ENCODE peak calls at places on chromosomes 7 and 10, in five cellular contexts. One of them, this sample, is unnamed.

GRCh38 chr10:109912335-109913282 is 10.7 kb downstream of the XPNPEP1 start:
- DNase-seq in RWPE1: peak; percentile 89
- DNase-seq in NCI-H1105 treated with DMSO at 0.1 percent for 48 hours: no peak
- DNase-seq in progenitor cell of endocrine pancreas: no peak
- DNase-seq in activated CD4-positive, alpha-beta T cell treated with anti-CD3 and anti-CD28 coated beads, Interleukin-2, amount 50 U/mL, for 24 hours: no peak
- DNase-seq in this sample: no peak

GRCh38 chr7:114439581-114439980 is 25.0 kb downstream of the FOXP2 start:
- DNase-seq in RWPE1: no peak
- DNase-seq in NCI-H1105 treated with DMSO at 0.1 percent for 48 hours: no peak
- DNase-seq in progenitor cell of endocrine pancreas: no peak
- DNase-seq in activated CD4-positive, alpha-beta T cell treated with anti-CD3 and anti-CD28 coated beads, Interleukin-2, amount 50 U/mL, for 24 hours: no peak
- DNase-seq in this sample: no peak

GRCh38 chr7:101678713-101679112 is 49.6 kb upstream of the MYL10 start:
- DNase-seq in RWPE1: no peak
- DNase-seq in NCI-H1105 treated with DMSO at 0.1 percent for 48 hours: no peak
- DNase-seq in progenitor cell of endocrine pancreas: no peak
- DNase-seq in activated CD4-positive, alpha-beta T cell treated with anti-CD3 and anti-CD28 coated beads, Interleukin-2, amount 50 U/mL, for 24 hours: no peak
- DNase-seq in this sample: peak; percentile 85

GRCh38 chr10:323651-324293 is 188.5 kb downstream of the ZMYND11 start:
- DNase-seq in RWPE1: peak; percentile 90
- DNase-seq in NCI-H1105 treated with DMSO at 0.1 percent for 48 hours: no peak
- DNase-seq in progenitor cell of endocrine pancreas: no peak
- DNase-seq in activated CD4-positive, alpha-beta T cell treated with anti-CD3 and anti-CD28 coated beads, Interleukin-2, amount 50 U/mL, for 24 hours: no peak
- DNase-seq in this sample: peak; percentile 96

GRCh38 chr7:38675500-38676106 is 44.4 kb upstream of the AMPH start:
- DNase-seq in RWPE1: no peak
- DNase-seq in NCI-H1105 treated with DMSO at 0.1 percent for 48 hours: no peak
- DNase-seq in progenitor cell of endocrine pancreas: no peak
- DNase-seq in activated CD4-positive, alpha-beta T cell treated with anti-CD3 and anti-CD28 coated beads, Interleukin-2, amount 50 U/mL, for 24 hours: no peak
- DNase-seq in this sample: no peak

GRCh38 chr7:103381280-103382061 is 34.0 kb downstream of the PSMC2 start:
- DNase-seq in RWPE1: no peak
- DNase-seq in NCI-H1105 treated with DMSO at 0.1 percent for 48 hours: no peak
- DNase-seq in progenitor cell of endocrine pancreas: no peak
- DNase-seq in activated CD4-positive, alpha-beta T cell treated with anti-CD3 and anti-CD28 coated beads, Interleukin-2, amount 50 U/mL, for 24 hours: no peak
- DNase-seq in this sample: no peak

GRCh38 chr10:103273026-103273425 is 3.9 kb upstream of the INA start:
- DNase-seq in RWPE1: peak; percentile 95
- DNase-seq in NCI-H1105 treated with DMSO at 0.1 percent for 48 hours: no peak
- DNase-seq in progenitor cell of endocrine pancreas: no peak
- DNase-seq in activated CD4-positive, alpha-beta T cell treated with anti-CD3 and anti-CD28 coated beads, Interleukin-2, amount 50 U/mL, for 24 hours: no peak
- DNase-seq in this sample: peak; percentile 98

GRCh38 chr7:44891791-44892190 is 6.5 kb upstream of the PURB start:
- DNase-seq in RWPE1: no peak
- DNase-seq in NCI-H1105 treated with DMSO at 0.1 percent for 48 hours: no peak
- DNase-seq in progenitor cell of endocrine pancreas: no peak
- DNase-seq in activated CD4-positive, alpha-beta T cell treated with anti-CD3 and anti-CD28 coated beads, Interleukin-2, amount 50 U/mL, for 24 hours: no peak
- DNase-seq in this sample: no peak

GRCh38 chr10:83522881-83523386 is 616.4 kb upstream of the GHITM start:
- DNase-seq in RWPE1: no peak
- DNase-seq in NCI-H1105 treated with DMSO at 0.1 percent for 48 hours: no peak
- DNase-seq in progenitor cell of endocrine pancreas: no peak
- DNase-seq in activated CD4-positive, alpha-beta T cell treated with anti-CD3 and anti-CD28 coated beads, Interleukin-2, amount 50 U/mL, for 24 hours: no peak
- DNase-seq in this sample: peak; percentile 86

GRCh38 chr7:88243345-88243909 is 23.6 kb upstream of the SRI start:
- DNase-seq in RWPE1: peak; percentile 45
- DNase-seq in NCI-H1105 treated with DMSO at 0.1 percent for 48 hours: peak; percentile 68
- DNase-seq in progenitor cell of endocrine pancreas: no peak
- DNase-seq in activated CD4-positive, alpha-beta T cell treated with anti-CD3 and anti-CD28 coated beads, Interleukin-2, amount 50 U/mL, for 24 hours: no peak
- DNase-seq in this sample: no peak

GRCh38 chr10:48496831-48497792 is 107.8 kb downstream of the ARHGAP22 start:
- DNase-seq in RWPE1: peak; percentile 36
- DNase-seq in NCI-H1105 treated with DMSO at 0.1 percent for 48 hours: no peak
- DNase-seq in progenitor cell of endocrine pancreas: no peak
- DNase-seq in activated CD4-positive, alpha-beta T cell treated with anti-CD3 and anti-CD28 coated beads, Interleukin-2, amount 50 U/mL, for 24 hours: no peak
- DNase-seq in this sample: peak; percentile 49

GRCh38 chr10:78540355-78541076 is 506.9 kb downstream of the RPS24 start:
- DNase-seq in RWPE1: no peak
- DNase-seq in NCI-H1105 treated with DMSO at 0.1 percent for 48 hours: no peak
- DNase-seq in progenitor cell of endocrine pancreas: no peak
- DNase-seq in activated CD4-positive, alpha-beta T cell treated with anti-CD3 and anti-CD28 coated beads, Interleukin-2, amount 50 U/mL, for 24 hours: no peak
- DNase-seq in this sample: no peak

GRCh38 chr10:98414932-98415709 is at the start of gene PYROXD2:
- DNase-seq in RWPE1: peak; percentile 99
- DNase-seq in NCI-H1105 treated with DMSO at 0.1 percent for 48 hours: peak; percentile 78
- DNase-seq in progenitor cell of endocrine pancreas: peak; percentile 45
- DNase-seq in activated CD4-positive, alpha-beta T cell treated with anti-CD3 and anti-CD28 coated beads, Interleukin-2, amount 50 U/mL, for 24 hours: no peak
- DNase-seq in this sample: peak; percentile 88

GRCh38 chr7:27221201-27221797 is 21.3 kb upstream of the EVX1 start:
- DNase-seq in RWPE1: peak; percentile 21
- DNase-seq in NCI-H1105 treated with DMSO at 0.1 percent for 48 hours: no peak
- DNase-seq in progenitor cell of endocrine pancreas: no peak
- DNase-seq in activated CD4-positive, alpha-beta T cell treated with anti-CD3 and anti-CD28 coated beads, Interleukin-2, amount 50 U/mL, for 24 hours: no peak
- DNase-seq in this sample: no peak

GRCh38 chr10:62059424-62059913 is 158.0 kb downstream of the ARID5B start:
- DNase-seq in RWPE1: no peak
- DNase-seq in NCI-H1105 treated with DMSO at 0.1 percent for 48 hours: no peak
- DNase-seq in progenitor cell of endocrine pancreas: no peak
- DNase-seq in activated CD4-positive, alpha-beta T cell treated with anti-CD3 and anti-CD28 coated beads, Interleukin-2, amount 50 U/mL, for 24 hours: no peak
- DNase-seq in this sample: peak; percentile 62

GRCh38 chr10:92868557-92868956 is 20.2 kb downstream of the EXOC6 start:
- DNase-seq in RWPE1: no peak
- DNase-seq in NCI-H1105 treated with DMSO at 0.1 percent for 48 hours: no peak
- DNase-seq in progenitor cell of endocrine pancreas: no peak
- DNase-seq in activated CD4-positive, alpha-beta T cell treated with anti-CD3 and anti-CD28 coated beads, Interleukin-2, amount 50 U/mL, for 24 hours: no peak
- DNase-seq in this sample: no peak

GRCh38 chr7:659996-660395 is 66.5 kb upstream of the DNAAF5 start:
- DNase-seq in RWPE1: no peak
- DNase-seq in NCI-H1105 treated with DMSO at 0.1 percent for 48 hours: no peak
- DNase-seq in progenitor cell of endocrine pancreas: no peak
- DNase-seq in activated CD4-positive, alpha-beta T cell treated with anti-CD3 and anti-CD28 coated beads, Interleukin-2, amount 50 U/mL, for 24 hours: no peak
- DNase-seq in this sample: no peak

GRCh38 chr7:80429186-80429585 is 82.7 kb downstream of the GNAT3 start:
- DNase-seq in RWPE1: no peak
- DNase-seq in NCI-H1105 treated with DMSO at 0.1 percent for 48 hours: no peak
- DNase-seq in progenitor cell of endocrine pancreas: no peak
- DNase-seq in activated CD4-positive, alpha-beta T cell treated with anti-CD3 and anti-CD28 coated beads, Interleukin-2, amount 50 U/mL, for 24 hours: no peak
- DNase-seq in this sample: no peak

GRCh38 chr10:81863771-81864170 is 11.2 kb upstream of the NRG3 start:
- DNase-seq in RWPE1: no peak
- DNase-seq in NCI-H1105 treated with DMSO at 0.1 percent for 48 hours: no peak
- DNase-seq in progenitor cell of endocrine pancreas: no peak
- DNase-seq in activated CD4-positive, alpha-beta T cell treated with anti-CD3 and anti-CD28 coated beads, Interleukin-2, amount 50 U/mL, for 24 hours: no peak
- DNase-seq in this sample: no peak

GRCh38 chr10:50622497-50623298 is 1.1 kb downstream of the SGMS1 start:
- DNase-seq in RWPE1: peak; percentile 44
- DNase-seq in NCI-H1105 treated with DMSO at 0.1 percent for 48 hours: peak; percentile 21
- DNase-seq in progenitor cell of endocrine pancreas: peak; percentile 22
- DNase-seq in activated CD4-positive, alpha-beta T cell treated with anti-CD3 and anti-CD28 coated beads, Interleukin-2, amount 50 U/mL, for 24 hours: no peak
- DNase-seq in this sample: no peak

GRCh38 chr10:90916392-90917110 is 4.3 kb downstream of the ANKRD1 start:
- DNase-seq in RWPE1: no peak
- DNase-seq in NCI-H1105 treated with DMSO at 0.1 percent for 48 hours: no peak
- DNase-seq in progenitor cell of endocrine pancreas: no peak
- DNase-seq in activated CD4-positive, alpha-beta T cell treated with anti-CD3 and anti-CD28 coated beads, Interleukin-2, amount 50 U/mL, for 24 hours: no peak
- DNase-seq in this sample: no peak

GRCh38 chr10:96612052-96612830 is 25.4 kb upstream of the TM9SF3 start:
- DNase-seq in RWPE1: no peak
- DNase-seq in NCI-H1105 treated with DMSO at 0.1 percent for 48 hours: peak; percentile 11
- DNase-seq in progenitor cell of endocrine pancreas: no peak
- DNase-seq in activated CD4-positive, alpha-beta T cell treated with anti-CD3 and anti-CD28 coated beads, Interleukin-2, amount 50 U/mL, for 24 hours: no peak
- DNase-seq in this sample: no peak

GRCh38 chr10:125555743-125556142 is 127.2 kb downstream of the TEX36 start:
- DNase-seq in RWPE1: no peak
- DNase-seq in NCI-H1105 treated with DMSO at 0.1 percent for 48 hours: no peak
- DNase-seq in progenitor cell of endocrine pancreas: no peak
- DNase-seq in activated CD4-positive, alpha-beta T cell treated with anti-CD3 and anti-CD28 coated beads, Interleukin-2, amount 50 U/mL, for 24 hours: no peak
- DNase-seq in this sample: no peak

GRCh38 chr7:324011-324410 is 34.0 kb downstream of the FOXL3 start:
- DNase-seq in RWPE1: no peak
- DNase-seq in NCI-H1105 treated with DMSO at 0.1 percent for 48 hours: no peak
- DNase-seq in progenitor cell of endocrine pancreas: no peak
- DNase-seq in activated CD4-positive, alpha-beta T cell treated with anti-CD3 and anti-CD28 coated beads, Interleukin-2, amount 50 U/mL, for 24 hours: no peak
- DNase-seq in this sample: no peak

GRCh38 chr10:70985824-70986336 is 97.5 kb upstream of the PCBD1 start:
- DNase-seq in RWPE1: no peak
- DNase-seq in NCI-H1105 treated with DMSO at 0.1 percent for 48 hours: peak; percentile 37
- DNase-seq in progenitor cell of endocrine pancreas: no peak
- DNase-seq in activated CD4-positive, alpha-beta T cell treated with anti-CD3 and anti-CD28 coated beads, Interleukin-2, amount 50 U/mL, for 24 hours: no peak
- DNase-seq in this sample: no peak

GRCh38 chr7:46755120-46756034 is 826.5 kb downstream of the TNS3 start:
- DNase-seq in RWPE1: no peak
- DNase-seq in NCI-H1105 treated with DMSO at 0.1 percent for 48 hours: no peak
- DNase-seq in progenitor cell of endocrine pancreas: no peak
- DNase-seq in activated CD4-positive, alpha-beta T cell treated with anti-CD3 and anti-CD28 coated beads, Interleukin-2, amount 50 U/mL, for 24 hours: no peak
- DNase-seq in this sample: no peak

GRCh38 chr10:88921194-88921593 is 31.4 kb downstream of the ACTA2 start:
- DNase-seq in RWPE1: no peak
- DNase-seq in NCI-H1105 treated with DMSO at 0.1 percent for 48 hours: no peak
- DNase-seq in progenitor cell of endocrine pancreas: no peak
- DNase-seq in activated CD4-positive, alpha-beta T cell treated with anti-CD3 and anti-CD28 coated beads, Interleukin-2, amount 50 U/mL, for 24 hours: no peak
- DNase-seq in this sample: no peak

GRCh38 chr10:21217107-21217506 is 308.4 kb downstream of the SKIDA1 start:
- DNase-seq in RWPE1: no peak
- DNase-seq in NCI-H1105 treated with DMSO at 0.1 percent for 48 hours: no peak
- DNase-seq in progenitor cell of endocrine pancreas: no peak
- DNase-seq in activated CD4-positive, alpha-beta T cell treated with anti-CD3 and anti-CD28 coated beads, Interleukin-2, amount 50 U/mL, for 24 hours: no peak
- DNase-seq in this sample: no peak

GRCh38 chr10:112914288-112914952 is 35.6 kb upstream of the TCF7L2 start:
- DNase-seq in RWPE1: no peak
- DNase-seq in NCI-H1105 treated with DMSO at 0.1 percent for 48 hours: no peak
- DNase-seq in progenitor cell of endocrine pancreas: no peak
- DNase-seq in activated CD4-positive, alpha-beta T cell treated with anti-CD3 and anti-CD28 coated beads, Interleukin-2, amount 50 U/mL, for 24 hours: no peak
- DNase-seq in this sample: no peak

GRCh38 chr7:53642361-53642760 is 606.9 kb downstream of the POM121L12 start:
- DNase-seq in RWPE1: no peak
- DNase-seq in NCI-H1105 treated with DMSO at 0.1 percent for 48 hours: no peak
- DNase-seq in progenitor cell of endocrine pancreas: no peak
- DNase-seq in activated CD4-positive, alpha-beta T cell treated with anti-CD3 and anti-CD28 coated beads, Interleukin-2, amount 50 U/mL, for 24 hours: no peak
- DNase-seq in this sample: no peak

GRCh38 chr7:14137676-14138075 is 148.2 kb upstream of the ETV1 start:
- DNase-seq in RWPE1: no peak
- DNase-seq in NCI-H1105 treated with DMSO at 0.1 percent for 48 hours: no peak
- DNase-seq in progenitor cell of endocrine pancreas: no peak
- DNase-seq in activated CD4-positive, alpha-beta T cell treated with anti-CD3 and anti-CD28 coated beads, Interleukin-2, amount 50 U/mL, for 24 hours: no peak
- DNase-seq in this sample: no peak